ENCODE peak calls at places on chromosomes 3 and 15, in four cellular contexts. N, B, O and K are unnamed samples.

GRCh38 chr3:179451335-179452165 is at the start of gene GNB4:
- DNase-seq in O (peak; percentile 48), B (peak; percentile 78), N (no peak), K (peak; percentile 54)

GRCh38 chr3:20323307-20323927 is 137.4 kb upstream of the SGO1 start:
- DNase-seq in O (no peak), N (no peak), B (no peak), K (no peak)

GRCh38 chr15:70197318-70197944 is 99.7 kb upstream of the TLE3 start:
- DNase-seq in N (no peak), O (no peak), B (no peak), K (no peak)

GRCh38 chr3:62201438-62202035 is 171.8 kb downstream of the FEZF2 start:
- DNase-seq in O (no peak), B (no peak), N (no peak), K (no peak)

GRCh38 chr15:65305144-65305758 is 774 bp downstream of the RNU5B-1 start:
- DNase-seq in N (no peak), O (peak; percentile 34), B (no peak), K (no peak)

GRCh38 chr3:161107311-161107710 is 2.2 kb upstream of the B3GALNT1 start:
- DNase-seq in O (no peak), B (no peak), N (no peak), K (no peak)

GRCh38 chr3:172280406-172281051 is 167.7 kb downstream of the GHSR start:
- DNase-seq in O (no peak), B (no peak), N (peak; percentile 32), K (no peak)

GRCh38 chr3:73500321-73500720 is 124.4 kb downstream of the PDZRN3 start:
- DNase-seq in N (no peak), B (no peak), O (no peak), K (no peak)

GRCh38 chr15:65318870-65319356 is 14.4 kb downstream of the RNU5B-1 start:
- DNase-seq in N (peak; percentile 16), O (peak; percentile 86), B (peak; percentile 89), K (no peak)

GRCh38 chr15:64693134-64693533 is 82.3 kb downstream of the RBPMS2 start:
- DNase-seq in O (peak; percentile 37), B (no peak), N (peak; percentile 74), K (peak; percentile 80)

GRCh38 chr3:197154-197855 is 742 bp downstream of the CHL1 start:
- DNase-seq in O (peak; percentile 9), N (no peak), B (no peak), K (no peak)

GRCh38 chr3:39407259-39407629 is 724 bp downstream of the RPSA start:
- DNase-seq in N (no peak), B (no peak), O (no peak), K (no peak)

GRCh38 chr3:126692858-126693257 is 11.2 kb upstream of the CHCHD6 start:
- DNase-seq in O (no peak), N (no peak), B (no peak), K (no peak)
- TF ChIP-seq CTCF in O (no peak), N (no peak), B (no peak), K (no peak)

GRCh38 chr3:162489853-162490252 is 993.2 kb downstream of the OTOL1 start:
- DNase-seq in O (no peak), N (no peak), B (no peak), K (no peak)
- TF ChIP-seq CTCF in O (no peak), N (no peak), B (no peak), K (peak; percentile 17)

GRCh38 chr3:2860626-2861025 is 249.5 kb downstream of the IL5RA start:
- DNase-seq in O (no peak), B (no peak), N (no peak), K (no peak)
- TF ChIP-seq CTCF in O (no peak), B (no peak), N (no peak), K (no peak)

DNA sequence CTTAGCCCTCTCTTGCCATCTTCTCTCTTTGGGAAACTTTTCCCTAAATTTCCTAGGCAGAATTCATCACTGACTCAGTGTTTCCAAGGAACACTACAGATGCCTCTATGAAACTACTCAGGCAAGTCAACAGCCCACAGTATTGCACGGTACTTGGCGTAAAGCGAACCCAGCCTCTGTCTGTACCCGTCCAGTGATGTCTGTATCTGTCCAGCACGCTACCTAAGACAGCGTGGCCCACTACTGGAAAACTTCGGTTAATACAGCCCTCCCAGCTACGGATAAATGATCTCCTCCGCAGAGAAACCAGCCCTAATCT is 467 bp downstream of the SKIC8 start:
- DNase-seq in O (no peak), B (no peak), N (no peak), K (no peak)
- TF ChIP-seq CTCF in O (no peak), B (no peak), N (peak; percentile 1), K (no peak)

DNA sequence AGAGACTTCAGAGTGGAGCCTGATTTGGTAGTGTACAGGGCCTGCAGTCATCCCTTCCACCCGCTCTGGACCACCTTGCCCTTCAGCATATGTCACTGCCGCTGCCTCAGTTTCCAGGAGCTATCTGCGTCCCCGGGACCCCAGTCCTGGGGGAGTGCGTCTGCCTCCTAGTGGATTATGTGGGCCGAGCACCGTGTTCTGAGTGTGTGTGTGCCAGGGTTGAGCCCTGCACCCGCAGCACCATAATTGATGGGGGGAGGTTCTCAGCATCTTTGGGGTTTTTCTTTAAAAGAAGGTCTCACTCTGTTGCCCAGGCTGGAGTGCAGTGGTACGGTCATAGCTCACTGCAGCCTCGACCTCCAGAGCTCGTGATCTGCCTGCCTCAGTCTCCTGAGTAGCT is 33.6 kb downstream of the CD276 start:
- DNase-seq in N (no peak), B (peak; percentile 49), O (no peak), K (no peak)
- TF ChIP-seq CTCF in N (peak; percentile 27), B (peak; percentile 41), O (no peak), K (peak; percentile 5)

DNA sequence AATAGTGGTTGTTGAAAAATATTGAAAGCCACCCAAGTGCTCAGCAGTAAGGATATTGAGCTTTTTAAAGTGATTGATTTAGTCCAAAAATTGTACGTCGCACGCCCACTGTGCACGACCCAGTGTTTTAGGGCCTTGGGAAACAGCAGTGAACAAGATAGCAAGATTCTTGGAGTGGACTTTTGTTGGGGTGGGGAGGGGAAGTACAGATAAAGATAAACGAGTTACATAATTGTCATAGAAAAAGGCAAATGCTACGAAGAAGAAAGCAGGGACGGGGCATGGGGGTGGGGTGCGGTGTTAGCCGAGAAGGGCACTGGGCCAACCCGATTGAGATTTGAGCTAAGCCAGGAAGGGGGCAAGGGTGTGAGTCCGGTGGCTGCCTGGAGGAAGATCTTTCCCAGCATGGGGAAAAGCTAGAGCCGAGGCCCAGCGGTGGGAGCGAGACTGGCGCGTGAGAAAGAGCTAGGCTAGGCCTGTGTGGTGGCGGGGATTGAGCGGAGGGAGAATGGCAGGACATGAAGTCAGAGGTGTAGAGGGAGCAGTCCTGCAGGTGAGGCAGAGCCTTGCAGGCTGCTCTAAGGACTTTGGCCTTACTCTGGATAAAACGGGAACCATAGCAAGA is 454 bp downstream of the HTD2 start:
- DNase-seq in B (peak; percentile 27), N (no peak), O (peak; percentile 48), K (no peak)
- TF ChIP-seq CTCF in B (no peak), N (peak; percentile 25), O (no peak), K (peak; percentile 0)